ENCODE peak calls at places on chromosome 10, in seven cellular contexts. L is thoracic aorta, O is Calu3, H is retinal pigment epithelial cell, V is heart left ventricle, M is brain microvascular endothelial cell, N is PC-3. J is an unnamed sample.
A peak's percentile ranks its signal among the peaks of the same experiment; 100 is the strongest.

GRCh38 chr10:120460776-120461175 is 3.7 kb downstream of the PLPP4 start:
- DNase-seq in V (no peak), M (peak; percentile 93), L (no peak), H (peak; percentile 73), O (no peak), N (peak; percentile 90), J (no peak)

GRCh38 chr10:112435013-112435619 is 11.6 kb downstream of the ZDHHC6 start:
- DNase-seq in V (no peak), N (peak; percentile 60), M (no peak), O (no peak), H (no peak), L (no peak), J (no peak)

GRCh38 chr10:8004469-8005000 is 50.0 kb upstream of the GATA3 start:
- DNase-seq in N (no peak), M (no peak), V (no peak), L (no peak), O (no peak), H (no peak), J (no peak)

GRCh38 chr10:103692421-103693069 is 162.8 kb downstream of the SH3PXD2A start:
- DNase-seq in L (no peak), H (no peak), M (no peak), V (no peak), N (no peak), O (no peak), J (no peak)

GRCh38 chr10:52701647-52702046 is 70.9 kb downstream of the MBL2 start:
- DNase-seq in N (no peak), L (no peak), O (no peak), M (no peak), V (no peak), H (no peak), J (no peak)

GRCh38 chr10:31757831-31758230 is 170.8 kb downstream of the ARHGAP12 start:
- DNase-seq in O (no peak), V (peak; percentile 55), M (no peak), N (no peak), H (no peak), L (no peak), J (no peak)

GRCh38 chr10:130246113-130246512 is 109.9 kb downstream of the GLRX3 start:
- DNase-seq in M (no peak), L (no peak), H (no peak), V (no peak), O (no peak), N (no peak), J (no peak)

GRCh38 chr10:45575966-45576597 is 96.5 kb downstream of the ZFAND4 start:
- DNase-seq in L (no peak), V (no peak), H (no peak), O (no peak), N (no peak), M (no peak), J (no peak)

GRCh38 chr10:46014683-46015405 is 15.6 kb downstream of the NCOA4 start:
- DNase-seq in L (no peak), N (no peak), O (no peak), H (no peak), M (peak; percentile 38), V (no peak), J (no peak)

GRCh38 chr10:80542053-80542452 is 4.4 kb downstream of the SH2D4B start:
- DNase-seq in O (no peak), L (no peak), N (no peak), V (no peak), M (no peak), H (no peak), J (no peak)

GRCh38 chr10:132912685-132913558 is 29.4 kb downstream of the CFAP46 start:
- DNase-seq in H (no peak), O (no peak), M (no peak), L (no peak), V (no peak), N (no peak), J (no peak)

GRCh38 chr10:52644678-52645434 is 127.7 kb downstream of the MBL2 start:
- DNase-seq in V (peak; percentile 42), O (peak; percentile 67), N (peak; percentile 97), H (peak; percentile 6), M (peak; percentile 49), L (no peak), J (peak; percentile 49)

GRCh38 chr10:7544203-7544602 is 122.6 kb downstream of the ITIH5 start:
- DNase-seq in O (no peak), M (no peak), V (no peak), N (no peak), H (no peak), L (no peak), J (no peak)

GRCh38 chr10:50621981-50622496 is 1.7 kb downstream of the SGMS1 start:
- DNase-seq in O (peak; percentile 85), V (peak; percentile 98), L (peak; percentile 98), H (peak; percentile 50), N (peak; percentile 100), M (peak; percentile 96), J (peak; percentile 40)

GRCh38 chr10:89032141-89032814 is 41.7 kb downstream of the FAS start:
- DNase-seq in H (peak; percentile 74), V (no peak), O (peak; percentile 64), L (no peak), N (peak; percentile 77), M (peak; percentile 65), J (no peak)

GRCh38 chr10:3180361-3180760 is 7.8 kb upstream of the PITRM1 start:
- DNase-seq in O (no peak), L (no peak), V (no peak), M (no peak), H (no peak), N (no peak), J (no peak)
- TF ChIP-seq CTCF in O (no peak), L (no peak), V (no peak), M (no peak), H (no peak), N (no peak), J (no peak)

GRCh38 chr10:29555091-29555745 is 79.6 kb downstream of the SVIL start:
- DNase-seq in O (no peak), H (no peak), V (no peak), N (peak; percentile 36), L (no peak), M (no peak), J (no peak)

GRCh38 chr10:29553732-29554260 is 81.0 kb downstream of the SVIL start:
- DNase-seq in V (no peak), L (no peak), H (no peak), M (no peak), N (no peak), O (no peak), J (no peak)

GRCh38 chr10:29557665-29558064 is 77.1 kb downstream of the SVIL start:
- DNase-seq in N (no peak), L (no peak), H (no peak), M (no peak), V (no peak), O (no peak), J (no peak)

GRCh38 chr10:29555746-29556481 is 78.9 kb downstream of the SVIL start:
- DNase-seq in L (no peak), O (no peak), N (peak; percentile 76), V (no peak), H (no peak), M (peak; percentile 53), J (no peak)

GRCh38 chr10:29554660-29555059 is 80.1 kb downstream of the SVIL start:
- DNase-seq in O (no peak), N (peak; percentile 17), H (no peak), M (peak; percentile 65), L (no peak), V (no peak), J (no peak)
- TF ChIP-seq CTCF in O (no peak), N (no peak), H (no peak), M (peak; percentile 60), L (no peak), V (no peak), J (no peak)

DNA sequence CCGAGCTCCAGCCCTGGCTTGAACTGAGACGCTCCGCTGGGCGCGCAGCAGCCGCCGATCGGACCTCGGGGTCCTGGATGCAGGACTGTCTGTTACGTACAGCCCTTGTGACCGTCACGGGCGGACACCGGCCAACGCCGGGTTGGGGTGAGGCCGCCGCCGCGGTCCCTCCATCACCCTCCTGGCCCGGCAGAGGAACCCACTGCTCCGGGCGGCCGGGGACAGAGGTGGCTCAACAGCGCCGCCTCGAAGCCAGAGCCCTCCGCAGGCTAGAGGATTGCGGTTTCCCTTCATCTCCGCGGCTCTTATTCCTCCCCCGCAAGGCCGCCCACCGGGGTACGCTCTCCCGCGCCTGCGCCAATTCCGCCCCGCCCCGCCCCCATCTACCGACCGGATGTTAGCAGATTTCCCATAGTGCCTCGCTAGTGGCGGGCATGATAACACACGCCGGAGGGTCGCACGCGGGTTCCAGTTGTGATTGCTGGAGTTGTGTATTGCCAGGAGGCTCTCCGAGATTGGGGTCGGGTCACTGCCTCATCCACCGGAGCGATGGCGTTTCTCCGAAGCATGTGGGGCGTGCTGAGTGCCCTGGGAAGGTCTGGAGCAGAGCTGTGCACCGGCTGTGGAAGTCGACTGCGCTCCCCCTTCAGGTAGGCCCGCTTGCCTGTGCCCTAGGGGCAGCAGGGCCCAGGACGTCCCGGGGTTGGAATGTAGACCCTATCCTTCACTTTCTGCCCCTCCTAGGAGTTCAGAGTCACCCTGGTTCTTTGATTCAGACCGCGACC is at the start of gene TFAM:
- DNase-seq in H (peak; percentile 73), O (peak; percentile 99), M (peak; percentile 96), N (peak; percentile 95), L (peak; percentile 82), V (peak; percentile 95), J (peak; percentile 89)
- TF ChIP-seq CTCF in H (peak; percentile 62), O (peak; percentile 86), M (peak; percentile 75), N (peak; percentile 75), L (peak; percentile 28), V (peak; percentile 67), J (no peak)

GRCh38 chr10:42422911-42423310 is 215.5 kb downstream of the ZNF33B start:
- DNase-seq in N (no peak), V (peak; percentile 42), M (no peak), O (no peak), H (no peak), L (no peak), J (no peak)

GRCh38 chr10:42431095-42431494 is 207.3 kb downstream of the ZNF33B start:
- DNase-seq in V (no peak), H (no peak), L (no peak), N (no peak), O (no peak), M (no peak), J (no peak)

DNA sequence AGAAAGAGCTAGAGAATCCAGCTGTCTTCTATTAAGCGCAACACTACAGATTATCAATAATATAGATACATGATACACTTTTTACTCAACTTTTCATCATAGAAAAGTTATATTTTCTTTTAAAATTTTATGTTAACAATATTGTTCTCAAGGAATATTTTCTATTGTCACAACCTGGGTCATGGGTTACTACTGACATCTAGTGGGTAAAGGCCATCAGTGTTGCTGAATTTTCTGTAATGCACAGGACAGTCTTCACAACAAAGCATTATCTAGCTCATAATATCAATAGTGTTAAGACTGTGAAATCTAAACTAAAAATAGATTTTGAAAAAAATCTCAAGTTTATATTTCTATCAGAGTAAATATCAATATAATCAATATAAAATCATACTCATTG is 209.8 kb downstream of the ZNF33B start:
- DNase-seq in L (no peak), M (no peak), H (no peak), V (no peak), N (peak; percentile 66), O (peak; percentile 2), J (no peak)
- TF ChIP-seq CTCF in L (no peak), M (peak; percentile 24), H (peak; percentile 27), V (peak; percentile 46), N (peak; percentile 72), O (no peak), J (no peak)

GRCh38 chr10:102375250-102375649 is 20.3 kb upstream of the NFKB2 start:
- DNase-seq in L (no peak), N (no peak), H (no peak), O (no peak), M (no peak), V (no peak), J (no peak)
- TF ChIP-seq CTCF in L (no peak), N (peak; percentile 20), H (peak; percentile 35), O (no peak), M (peak; percentile 27), V (no peak), J (no peak)

J was measured in mesothelial cell of epicardium.